ENCODE peak calls at places on chromosomes 16 and 17, in five cellular contexts. Z, Q, L, U and B are unnamed samples.

GRCh38 chr16:89909777-89910716 is 8.6 kb upstream of the MC1R start:
- DNase-seq in Z (peak), Q (peak), L (peak), U (peak), B (peak)

GRCh38 chr17:45230787-45231480 is 9.2 kb downstream of the FMNL1 start:
- DNase-seq in Z (peak), Q (peak), L (no peak), U (peak), B (no peak)

GRCh38 chr17:66893863-66894262 is 58.9 kb downstream of the CACNG5 start:
- DNase-seq in Z (no peak), Q (no peak), L (no peak), U (no peak), B (no peak)

GRCh38 chr16:85329059-85329812 is 217.0 kb upstream of the CIBAR2 start:
- DNase-seq in Z (peak), Q (no peak), L (no peak), U (no peak), B (no peak)

GRCh38 chr17:82283208-82283749 is 9.8 kb upstream of the CSNK1D start:
- DNase-seq in Z (peak), Q (no peak), L (no peak), U (peak), B (no peak)

GRCh38 chr16:66175580-66175979 is 190.9 kb upstream of the CDH5 start:
- DNase-seq in Z (no peak), Q (no peak), L (no peak), U (no peak), B (no peak)

GRCh38 chr17:27269978-27270377 is 23.9 kb upstream of the WSB1 start:
- DNase-seq in Z (no peak), Q (no peak), L (no peak), U (no peak), B (no peak)

GRCh38 chr17:81120695-81121621 is 44.3 kb upstream of the PVALEF start:
- DNase-seq in Z (no peak), Q (no peak), L (no peak), U (no peak), B (no peak)

GRCh38 chr16:35398208-35398607 is 1938.8 kb downstream of the TP53TG3F start:
- DNase-seq in Z (no peak), Q (no peak), L (no peak), U (no peak), B (no peak)

GRCh38 chr17:79400989-79401703 is 209.7 kb downstream of the RBFOX3 start:
- DNase-seq in Z (peak), Q (peak), L (peak), U (peak), B (peak)
- TF ChIP-seq CTCF in Z (peak), Q (peak), L (peak), U (peak), B (peak)

GRCh38 chr17:47266782-47267181 is 13.2 kb downstream of the ITGB3 start:
- DNase-seq in Z (peak), Q (no peak), L (no peak), U (no peak), B (no peak)
- H3K4me3 ChIP-seq in Z (no peak), Q (no peak), L (no peak), U (no peak), B (no peak)

DNA sequence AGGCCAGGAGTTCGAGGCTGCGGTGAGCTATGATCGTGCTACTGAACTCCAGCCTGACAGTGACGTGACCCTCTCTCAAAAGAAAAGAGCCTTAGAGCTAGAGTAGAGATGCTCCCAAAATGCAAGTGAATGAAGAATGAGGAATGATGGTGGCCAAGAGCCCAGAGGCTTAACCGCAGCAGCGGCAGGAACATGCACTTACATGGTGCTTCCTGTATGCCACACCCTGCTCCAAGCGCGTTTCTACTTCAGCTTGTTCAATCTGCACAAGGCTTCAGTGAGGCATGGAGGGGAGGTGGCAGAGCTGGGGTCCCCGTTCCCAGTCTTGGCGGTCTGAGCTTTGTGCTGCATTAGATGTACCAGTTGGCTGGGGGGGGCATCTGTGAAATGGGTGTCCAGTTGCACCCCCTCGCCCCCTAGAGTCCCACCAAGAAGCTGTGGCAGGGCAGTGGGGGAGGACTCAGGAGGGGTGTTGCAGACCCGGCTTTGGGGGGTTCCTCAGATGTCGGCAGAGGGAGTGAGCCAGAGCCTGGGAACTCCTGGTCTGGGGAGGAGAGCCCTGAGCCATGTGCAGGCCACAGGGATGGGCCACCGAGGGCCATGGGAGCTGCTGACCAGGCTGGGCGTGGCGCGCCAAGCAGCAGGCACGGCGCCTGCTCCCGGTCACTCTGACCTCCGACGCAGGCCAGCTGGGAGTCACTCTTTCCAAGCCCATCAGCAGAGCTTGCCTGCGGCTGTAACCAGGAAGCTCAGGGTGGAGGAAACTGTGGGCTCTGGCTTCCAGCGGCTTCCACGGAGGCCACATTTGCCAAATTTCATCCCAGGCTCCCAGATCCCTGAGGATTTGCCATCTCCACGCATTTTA is 260.1 kb downstream of the PARN start:
- DNase-seq in Z (no peak), Q (peak), L (peak), U (no peak), B (no peak)
- TF ChIP-seq CTCF in Z (no peak), Q (no peak), L (no peak), U (no peak), B (no peak)

GRCh38 chr17:3531266-3532101 is 26.1 kb downstream of the TRPV3 start:
- DNase-seq in Z (no peak), Q (peak), L (no peak), U (no peak), B (no peak)
- H3K4me3 ChIP-seq in Z (no peak), Q (no peak), L (no peak), U (no peak), B (no peak)

GRCh38 chr16:75618782-75619181 is 4.3 kb downstream of the ADAT1 start:
- DNase-seq in Z (no peak), Q (no peak), L (no peak), U (no peak), B (no peak)

GRCh38 chr16:75622762-75623605 is at the start of gene ADAT1:
- DNase-seq in Z (peak), Q (peak), L (peak), U (peak), B (peak)

GRCh38 chr16:75620326-75621169 is 2.5 kb downstream of the ADAT1 start:
- DNase-seq in Z (no peak), Q (no peak), L (no peak), U (no peak), B (no peak)

GRCh38 chr16:75624921-75625334 is 1.8 kb upstream of the ADAT1 start:
- DNase-seq in Z (peak), Q (no peak), L (no peak), U (peak), B (no peak)

GRCh38 chr16:75621170-75621477 is 2.0 kb downstream of the ADAT1 start:
- DNase-seq in Z (peak), Q (no peak), L (no peak), U (peak), B (no peak)
- TF ChIP-seq CTCF in Z (peak), Q (peak), L (no peak), U (peak), B (peak)

DNA sequence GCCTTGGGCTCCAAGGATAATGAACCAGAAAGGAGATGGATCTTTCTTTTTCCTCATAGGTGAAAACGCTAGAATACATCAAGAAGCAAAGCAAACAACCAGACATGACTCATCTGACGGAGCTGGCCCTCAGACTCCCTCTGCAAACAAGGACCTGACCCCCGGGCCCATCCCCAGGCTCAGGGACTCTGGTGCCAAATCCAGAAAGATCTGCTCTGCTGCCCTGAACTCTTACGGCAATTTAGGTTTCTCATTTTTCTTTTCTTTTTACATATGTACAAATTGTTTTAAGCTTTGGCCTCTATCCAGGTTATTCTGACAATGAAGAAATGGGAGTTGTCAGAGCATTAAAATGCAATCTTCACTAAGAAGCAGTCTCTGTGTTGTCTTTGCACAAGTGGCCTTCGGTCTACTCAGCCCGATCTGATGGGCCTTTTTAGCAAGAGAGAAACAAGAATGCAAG is 17.7 kb downstream of the KNOP1 start:
- DNase-seq in Z (peak), Q (no peak), L (no peak), U (peak), B (no peak)
- H3K4me3 ChIP-seq in Z (no peak), Q (no peak), L (no peak), U (no peak), B (no peak)

DNA sequence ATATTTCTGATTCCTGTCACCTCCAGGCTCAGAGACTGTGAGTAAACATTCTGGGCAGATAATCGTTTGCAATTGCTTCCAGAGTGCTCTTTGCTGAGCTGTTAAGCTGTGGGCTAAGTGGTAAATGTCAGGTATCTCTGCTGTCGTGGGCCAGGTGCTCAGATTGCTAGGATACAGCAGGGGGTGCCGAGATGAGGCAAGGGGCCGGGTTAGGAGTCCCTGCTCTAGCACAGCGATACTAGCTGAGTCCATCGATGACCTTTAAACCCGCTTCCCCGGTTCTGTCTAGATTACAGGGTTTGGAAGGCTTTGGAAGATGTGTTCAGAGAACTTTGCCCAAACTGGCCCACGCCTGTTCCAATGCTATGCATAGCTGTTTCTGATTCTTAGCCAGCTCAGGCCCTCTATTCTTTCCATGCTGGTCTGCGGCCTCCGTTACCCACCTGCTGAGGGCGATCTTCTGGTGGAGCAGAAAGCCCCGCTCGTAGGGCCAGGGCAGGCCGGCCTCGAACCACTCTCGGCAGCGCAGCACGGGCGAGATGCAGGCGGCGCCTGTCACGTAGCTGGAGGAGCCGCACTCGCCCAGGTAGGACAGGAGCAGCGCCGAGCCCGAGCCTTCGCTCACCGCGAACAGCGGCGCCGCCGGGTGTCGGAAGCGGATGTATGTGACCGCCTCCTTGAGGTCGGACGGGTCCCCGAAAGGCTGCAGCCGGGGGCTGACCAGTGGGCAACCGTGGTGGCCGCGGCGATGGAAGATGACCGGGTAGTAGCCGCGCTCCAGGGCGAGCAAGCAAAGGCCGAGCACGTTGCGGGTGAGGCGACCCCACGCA is 979 bp downstream of the ABHD15 start:
- DNase-seq in Z (no peak), Q (no peak), L (peak), U (peak), B (peak)
- TF ChIP-seq CTCF in Z (no peak), Q (no peak), L (no peak), U (peak), B (peak)

DNA sequence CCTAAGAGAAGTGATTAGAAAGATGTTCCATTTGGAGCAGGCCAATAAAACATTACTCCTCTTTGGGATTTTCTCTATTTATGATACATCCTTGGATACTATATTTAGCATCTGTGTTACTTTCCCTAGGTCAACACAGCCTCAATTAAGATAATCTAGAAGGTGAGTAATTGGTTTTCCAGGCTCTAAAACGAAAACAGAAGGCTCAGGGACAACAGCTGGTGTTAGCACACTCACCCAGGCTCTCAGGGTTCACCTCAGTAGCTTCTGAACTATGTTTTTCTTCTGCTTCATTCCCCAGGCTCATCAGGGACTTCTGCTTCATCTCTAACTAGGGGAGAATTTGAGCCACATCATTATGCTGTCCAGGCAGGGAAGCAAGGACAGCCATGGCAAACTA is 76.6 kb downstream of the ZZEF1 start:
- DNase-seq in Z (no peak), Q (no peak), L (no peak), U (no peak), B (no peak)
- H3K4me3 ChIP-seq in Z (no peak), Q (no peak), L (no peak), U (no peak), B (no peak)

GRCh38 chr17:29619251-29619650 is 3.5 kb downstream of the CORO6 start:
- DNase-seq in Z (peak), Q (peak), L (no peak), U (peak), B (no peak)
- TF ChIP-seq CTCF in Z (peak), Q (peak), L (no peak), U (peak), B (peak)

GRCh38 chr16:10866196-10866976 is 10.6 kb upstream of the CIITA start:
- DNase-seq in Z (peak), Q (peak), L (no peak), U (no peak), B (no peak)

GRCh38 chr16:10868562-10869469 is 8.2 kb upstream of the CIITA start:
- DNase-seq in Z (no peak), Q (peak), L (no peak), U (no peak), B (peak)

GRCh38 chr16:10868089-10868488 is 8.9 kb upstream of the CIITA start:
- DNase-seq in Z (no peak), Q (no peak), L (no peak), U (no peak), B (no peak)

GRCh38 chr16:10870137-10870776 is 6.7 kb upstream of the CIITA start:
- DNase-seq in Z (no peak), Q (no peak), L (no peak), U (no peak), B (peak)

GRCh38 chr16:10867199-10867598 is 9.8 kb upstream of the CIITA start:
- DNase-seq in Z (no peak), Q (no peak), L (no peak), U (no peak), B (no peak)
- H3K4me3 ChIP-seq in Z (no peak), Q (peak), L (no peak), U (no peak), B (no peak)